ENCODE peak calls at places on chromosomes 16 and 17, in eight cellular contexts. One of them, this sample, is unnamed. For H3K4me1, the result is how much of the 10 kb centered on the place peaks cover.

GRCh38 chr16:12833939-12834338 is 30.3 kb upstream of the CPPED1 start:
- DNase-seq in CD8-positive, alpha-beta T cell: no peak
- DNase-seq in body of pancreas: no peak
- DNase-seq in heart right ventricle: no peak
- DNase-seq in IMR-90: no peak
- DNase-seq in mesenchymal stem cell: no peak
- DNase-seq in cardiac muscle cell: no peak
- DNase-seq in vagina: no peak
- DNase-seq in this sample: peak

GRCh38 chr16:57957396-57958392 is 13.2 kb downstream of the CNGB1 start:
- DNase-seq in mesenchymal stem cell: no peak
- DNase-seq in cardiac muscle cell: no peak
- DNase-seq in vagina: no peak
- DNase-seq in body of pancreas: no peak
- DNase-seq in heart right ventricle: no peak
- DNase-seq in IMR-90: no peak
- DNase-seq in CD8-positive, alpha-beta T cell: no peak
- DNase-seq in this sample: no peak

GRCh38 chr16:72894291-72895151 is 153.4 kb downstream of the ZFHX3 start:
- DNase-seq in vagina: no peak
- DNase-seq in cardiac muscle cell: peak
- DNase-seq in IMR-90: peak
- DNase-seq in heart right ventricle: no peak
- DNase-seq in CD8-positive, alpha-beta T cell: no peak
- DNase-seq in mesenchymal stem cell: no peak
- DNase-seq in body of pancreas: no peak
- DNase-seq in this sample: peak

GRCh38 chr16:85326113-85326793 is 214.0 kb upstream of the CIBAR2 start:
- DNase-seq in cardiac muscle cell: peak
- DNase-seq in IMR-90: peak
- DNase-seq in body of pancreas: no peak
- DNase-seq in heart right ventricle: no peak
- DNase-seq in mesenchymal stem cell: peak
- DNase-seq in CD8-positive, alpha-beta T cell: no peak
- DNase-seq in vagina: no peak
- DNase-seq in this sample: no peak

GRCh38 chr17:63785556-63785955 is 11.6 kb downstream of the DDX42 start:
- DNase-seq in IMR-90: peak
- DNase-seq in mesenchymal stem cell: peak
- DNase-seq in heart right ventricle: no peak
- DNase-seq in cardiac muscle cell: peak
- DNase-seq in body of pancreas: no peak
- DNase-seq in vagina: no peak
- DNase-seq in CD8-positive, alpha-beta T cell: no peak
- DNase-seq in this sample: peak

GRCh38 chr16:74297296-74297665 is 667 bp downstream of the PSMD7 start:
- DNase-seq in body of pancreas: peak
- DNase-seq in IMR-90: peak
- DNase-seq in CD8-positive, alpha-beta T cell: no peak
- DNase-seq in heart right ventricle: no peak
- DNase-seq in cardiac muscle cell: peak
- DNase-seq in vagina: no peak
- DNase-seq in mesenchymal stem cell: peak
- DNase-seq in this sample: peak

GRCh38 chr16:68083861-68084503 is 1.2 kb upstream of the NFATC3 start:
- DNase-seq in mesenchymal stem cell: peak
- DNase-seq in IMR-90: peak
- DNase-seq in cardiac muscle cell: peak
- DNase-seq in heart right ventricle: no peak
- DNase-seq in vagina: no peak
- DNase-seq in CD8-positive, alpha-beta T cell: no peak
- DNase-seq in body of pancreas: peak
- DNase-seq in this sample: peak

GRCh38 chr16:20074089-20074956 is 633 bp upstream of the GPR139 start:
- DNase-seq in IMR-90: no peak
- DNase-seq in heart right ventricle: no peak
- DNase-seq in vagina: no peak
- DNase-seq in CD8-positive, alpha-beta T cell: no peak
- DNase-seq in body of pancreas: no peak
- DNase-seq in cardiac muscle cell: no peak
- DNase-seq in mesenchymal stem cell: no peak
- DNase-seq in this sample: no peak

GRCh38 chr17:30093463-30094147 is 23.0 kb upstream of the NSRP1 start:
- DNase-seq in IMR-90: peak
- DNase-seq in CD8-positive, alpha-beta T cell: no peak
- DNase-seq in heart right ventricle: no peak
- DNase-seq in cardiac muscle cell: peak
- DNase-seq in vagina: no peak
- DNase-seq in mesenchymal stem cell: peak
- DNase-seq in body of pancreas: peak
- DNase-seq in this sample: peak

GRCh38 chr16:70689035-70689969 is 3.4 kb upstream of the MTSS2 start:
- DNase-seq in IMR-90: no peak
- DNase-seq in body of pancreas: no peak
- DNase-seq in heart right ventricle: peak
- DNase-seq in CD8-positive, alpha-beta T cell: no peak
- DNase-seq in mesenchymal stem cell: no peak
- DNase-seq in cardiac muscle cell: no peak
- DNase-seq in vagina: no peak
- DNase-seq in this sample: no peak

GRCh38 chr16:57061084-57061905 is 31.1 kb upstream of the CPNE2 start:
- DNase-seq in mesenchymal stem cell: peak
- DNase-seq in CD8-positive, alpha-beta T cell: no peak
- DNase-seq in IMR-90: peak
- DNase-seq in vagina: no peak
- DNase-seq in cardiac muscle cell: peak
- DNase-seq in body of pancreas: no peak
- DNase-seq in heart right ventricle: peak
- DNase-seq in this sample: peak

GRCh38 chr16:83899272-83899897 is 470 bp downstream of the MLYCD start:
- DNase-seq in IMR-90: peak
- DNase-seq in vagina: no peak
- DNase-seq in CD8-positive, alpha-beta T cell: no peak
- DNase-seq in body of pancreas: peak
- DNase-seq in heart right ventricle: peak
- DNase-seq in cardiac muscle cell: peak
- DNase-seq in mesenchymal stem cell: peak
- DNase-seq in this sample: peak

GRCh38 chr16:11276880-11277593 is 757 bp upstream of the PRM2 start:
- DNase-seq in vagina: no peak
- DNase-seq in IMR-90: no peak
- DNase-seq in cardiac muscle cell: no peak
- DNase-seq in heart right ventricle: no peak
- DNase-seq in mesenchymal stem cell: no peak
- DNase-seq in CD8-positive, alpha-beta T cell: no peak
- DNase-seq in body of pancreas: no peak
- DNase-seq in this sample: no peak

GRCh38 chr16:16850274-16850673 is 471.3 kb downstream of the NPIPA7 start:
- DNase-seq in mesenchymal stem cell: no peak
- DNase-seq in vagina: no peak
- DNase-seq in body of pancreas: no peak
- DNase-seq in IMR-90: no peak
- DNase-seq in cardiac muscle cell: no peak
- DNase-seq in heart right ventricle: no peak
- DNase-seq in CD8-positive, alpha-beta T cell: no peak
- DNase-seq in this sample: no peak

GRCh38 chr16:81511371-81511770 is 66.8 kb downstream of the CMIP start:
- DNase-seq in mesenchymal stem cell: peak
- DNase-seq in cardiac muscle cell: peak
- DNase-seq in vagina: no peak
- DNase-seq in IMR-90: peak
- DNase-seq in CD8-positive, alpha-beta T cell: no peak
- DNase-seq in heart right ventricle: no peak
- DNase-seq in body of pancreas: no peak
- DNase-seq in this sample: peak

GRCh38 chr17:62757518-62757951 is 50.6 kb downstream of the MARCHF10 start:
- DNase-seq in vagina: no peak
- DNase-seq in cardiac muscle cell: no peak
- DNase-seq in body of pancreas: no peak
- DNase-seq in CD8-positive, alpha-beta T cell: no peak
- DNase-seq in heart right ventricle: no peak
- DNase-seq in mesenchymal stem cell: peak
- DNase-seq in IMR-90: peak
- DNase-seq in this sample: no peak

GRCh38 chr16:50248845-50249244 is 17.5 kb upstream of the ADCY7 start:
- DNase-seq in CD8-positive, alpha-beta T cell: no peak
- DNase-seq in cardiac muscle cell: no peak
- DNase-seq in IMR-90: no peak
- DNase-seq in body of pancreas: no peak
- DNase-seq in heart right ventricle: no peak
- DNase-seq in vagina: no peak
- DNase-seq in mesenchymal stem cell: no peak
- DNase-seq in this sample: no peak

GRCh38 chr16:72191551-72191950 is 19.6 kb upstream of the PMFBP1 start:
- DNase-seq in vagina: no peak
- DNase-seq in cardiac muscle cell: peak
- DNase-seq in IMR-90: no peak
- DNase-seq in heart right ventricle: no peak
- DNase-seq in mesenchymal stem cell: no peak
- DNase-seq in CD8-positive, alpha-beta T cell: no peak
- DNase-seq in body of pancreas: no peak
- DNase-seq in this sample: no peak

GRCh38 chr16:24539850-24540484 is 601 bp downstream of the RBBP6 start:
- DNase-seq in CD8-positive, alpha-beta T cell: no peak
- DNase-seq in mesenchymal stem cell: no peak
- DNase-seq in vagina: no peak
- DNase-seq in heart right ventricle: peak
- DNase-seq in body of pancreas: peak
- DNase-seq in cardiac muscle cell: peak
- DNase-seq in IMR-90: peak
- DNase-seq in this sample: peak

GRCh38 chr16:72905581-72905980 is 142.3 kb downstream of the ZFHX3 start:
- DNase-seq in vagina: no peak
- DNase-seq in body of pancreas: no peak
- DNase-seq in IMR-90: peak
- DNase-seq in CD8-positive, alpha-beta T cell: no peak
- DNase-seq in cardiac muscle cell: no peak
- DNase-seq in mesenchymal stem cell: peak
- DNase-seq in heart right ventricle: no peak
- DNase-seq in this sample: peak

GRCh38 chr17:81260641-81261040 is 21.5 kb downstream of the NDUFAF8 start:
- DNase-seq in heart right ventricle: no peak
- DNase-seq in body of pancreas: no peak
- DNase-seq in CD8-positive, alpha-beta T cell: no peak
- DNase-seq in IMR-90: no peak
- DNase-seq in vagina: no peak
- DNase-seq in cardiac muscle cell: no peak
- DNase-seq in mesenchymal stem cell: no peak
- DNase-seq in this sample: no peak
- H3K4me1 ChIP-seq in heart right ventricle: under half
- H3K4me1 ChIP-seq in body of pancreas: under half
- H3K4me1 ChIP-seq in CD8-positive, alpha-beta T cell: under half
- H3K4me1 ChIP-seq in IMR-90: under half
- H3K4me1 ChIP-seq in vagina: under half
- H3K4me1 ChIP-seq in cardiac muscle cell: under half
- H3K4me1 ChIP-seq in mesenchymal stem cell: under half
- H3K4me1 ChIP-seq in this sample: under half

GRCh38 chr17:40111221-40112128 is 10.3 kb upstream of the MSL1 start:
- DNase-seq in heart right ventricle: peak
- DNase-seq in IMR-90: peak
- DNase-seq in body of pancreas: peak
- DNase-seq in vagina: peak
- DNase-seq in mesenchymal stem cell: peak
- DNase-seq in CD8-positive, alpha-beta T cell: peak
- DNase-seq in cardiac muscle cell: peak
- DNase-seq in this sample: peak
- H3K4me3 ChIP-seq in heart right ventricle: no peak
- H3K4me3 ChIP-seq in IMR-90: no peak
- H3K4me3 ChIP-seq in body of pancreas: no peak
- H3K4me3 ChIP-seq in vagina: peak
- H3K4me3 ChIP-seq in mesenchymal stem cell: no peak
- H3K4me3 ChIP-seq in CD8-positive, alpha-beta T cell: peak
- H3K4me3 ChIP-seq in cardiac muscle cell: no peak
- H3K4me3 ChIP-seq in this sample: peak

DNA sequence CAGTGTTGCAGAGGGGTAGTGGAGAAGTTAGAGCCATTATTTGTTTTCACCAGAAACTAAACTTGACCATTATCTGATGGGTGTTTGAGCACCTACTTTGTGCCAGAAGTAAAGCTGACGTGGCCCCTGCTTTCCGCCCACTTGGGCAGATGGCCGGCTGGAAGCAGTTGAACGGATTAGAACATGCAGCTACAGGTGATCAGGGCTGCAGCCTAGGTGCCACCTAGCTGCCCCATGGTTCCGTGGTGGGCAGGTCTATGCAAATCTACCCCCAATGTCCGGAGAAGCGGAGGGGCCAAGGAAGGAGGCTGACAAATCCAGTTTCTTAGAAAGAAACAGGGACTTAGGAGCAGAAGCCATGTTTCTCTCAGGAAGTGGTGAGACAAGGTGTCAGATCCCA is 62.7 kb downstream of the B9D1 start:
- DNase-seq in heart right ventricle: no peak
- DNase-seq in CD8-positive, alpha-beta T cell: no peak
- DNase-seq in mesenchymal stem cell: no peak
- DNase-seq in IMR-90: no peak
- DNase-seq in body of pancreas: no peak
- DNase-seq in vagina: no peak
- DNase-seq in cardiac muscle cell: no peak
- DNase-seq in this sample: no peak
- H3K4me1 ChIP-seq in heart right ventricle: half or more
- H3K4me1 ChIP-seq in CD8-positive, alpha-beta T cell: under half
- H3K4me1 ChIP-seq in mesenchymal stem cell: under half
- H3K4me1 ChIP-seq in IMR-90: under half
- H3K4me1 ChIP-seq in body of pancreas: under half
- H3K4me1 ChIP-seq in vagina: half or more
- H3K4me1 ChIP-seq in cardiac muscle cell: under half
- H3K4me1 ChIP-seq in this sample: half or more

GRCh38 chr16:77767826-77768225 is 20.5 kb upstream of the VAT1L start:
- DNase-seq in heart right ventricle: no peak
- DNase-seq in cardiac muscle cell: no peak
- DNase-seq in mesenchymal stem cell: no peak
- DNase-seq in IMR-90: no peak
- DNase-seq in CD8-positive, alpha-beta T cell: no peak
- DNase-seq in body of pancreas: no peak
- DNase-seq in vagina: no peak
- DNase-seq in this sample: no peak
- H3K4me3 ChIP-seq in heart right ventricle: no peak
- H3K4me3 ChIP-seq in cardiac muscle cell: no peak
- H3K4me3 ChIP-seq in mesenchymal stem cell: no peak
- H3K4me3 ChIP-seq in IMR-90: no peak
- H3K4me3 ChIP-seq in CD8-positive, alpha-beta T cell: no peak
- H3K4me3 ChIP-seq in body of pancreas: no peak
- H3K4me3 ChIP-seq in vagina: no peak
- H3K4me3 ChIP-seq in this sample: no peak

GRCh38 chr17:7440113-7440822 is 956 bp downstream of the FGF11 start:
- DNase-seq in IMR-90: no peak
- DNase-seq in cardiac muscle cell: no peak
- DNase-seq in body of pancreas: peak
- DNase-seq in vagina: no peak
- DNase-seq in heart right ventricle: peak
- DNase-seq in CD8-positive, alpha-beta T cell: no peak
- DNase-seq in mesenchymal stem cell: peak
- DNase-seq in this sample: peak
- H3K4me1 ChIP-seq in IMR-90: under half
- H3K4me1 ChIP-seq in cardiac muscle cell: under half
- H3K4me1 ChIP-seq in body of pancreas: half or more
- H3K4me1 ChIP-seq in vagina: half or more
- H3K4me1 ChIP-seq in heart right ventricle: half or more
- H3K4me1 ChIP-seq in CD8-positive, alpha-beta T cell: half or more
- H3K4me1 ChIP-seq in mesenchymal stem cell: half or more
- H3K4me1 ChIP-seq in this sample: under half